ENCODE peak calls at places on chromosomes 1 and 21, in nine cellular contexts. P, E, Z, A, B, X, I, S and D are unnamed samples.

GRCh38 chr1:54607821-54608220 is 15.5 kb downstream of the FAM151A start:
- DNase-seq in A (no peak), E (no peak), P (no peak), S (no peak), B (no peak), X (no peak), I (no peak), Z (no peak), D (no peak)

GRCh38 chr21:39849014-39849655 is 18.1 kb upstream of the PCP4 start:
- DNase-seq in S (no peak), P (no peak), X (no peak), I (no peak), E (no peak), B (no peak), Z (no peak), A (peak; percentile 50), D (no peak)

GRCh38 chr1:214420341-214420740 is 131.1 kb downstream of the PTPN14 start:
- DNase-seq in P (no peak), A (no peak), Z (no peak), E (peak; percentile 50), S (no peak), B (no peak), I (no peak), X (no peak), D (no peak)

GRCh38 chr1:9315411-9316079 is 22.9 kb downstream of the SPSB1 start:
- DNase-seq in I (no peak), A (peak; percentile 86), E (peak; percentile 52), P (no peak), X (peak; percentile 29), Z (no peak), S (peak; percentile 74), B (peak; percentile 69), D (no peak)

GRCh38 chr1:15568387-15569073 is 16.3 kb downstream of the AGMAT start:
- DNase-seq in P (no peak), X (no peak), A (no peak), I (no peak), Z (no peak), B (no peak), E (no peak), S (no peak), D (no peak)

GRCh38 chr1:230160957-230161771 is 94.1 kb downstream of the GALNT2 start:
- DNase-seq in X (no peak), I (no peak), Z (no peak), A (no peak), E (peak; percentile 67), S (no peak), P (no peak), B (no peak), D (no peak)

GRCh38 chr1:47262787-47263413 is 30.9 kb upstream of the TAL1 start:
- DNase-seq in A (peak; percentile 45), S (peak; percentile 14), B (no peak), E (peak; percentile 52), X (no peak), I (no peak), P (peak; percentile 59), Z (no peak), D (peak; percentile 65)

GRCh38 chr1:58722967-58723366 is 23.1 kb upstream of the MYSM1 start:
- DNase-seq in I (no peak), E (no peak), B (no peak), P (no peak), A (no peak), Z (no peak), X (no peak), S (no peak), D (no peak)

GRCh38 chr1:53080769-53081168 is 18.8 kb downstream of the PODN start:
- DNase-seq in A (no peak), E (no peak), X (no peak), B (no peak), I (no peak), P (no peak), Z (no peak), S (no peak), D (no peak)

GRCh38 chr21:42063578-42064521 is 7.3 kb upstream of the UMODL1 start:
- DNase-seq in B (no peak), S (no peak), X (no peak), Z (peak; percentile 37), A (no peak), E (peak; percentile 78), I (no peak), P (no peak), D (no peak)

GRCh38 chr1:55286851-55287602 is 71.9 kb upstream of the USP24 start:
- DNase-seq in Z (no peak), X (no peak), E (no peak), B (no peak), P (no peak), A (no peak), I (no peak), S (no peak), D (no peak)

GRCh38 chr1:201253906-201254624 is 29.2 kb upstream of the PKP1 start:
- DNase-seq in S (no peak), A (no peak), P (no peak), E (no peak), B (no peak), X (no peak), I (no peak), Z (no peak), D (no peak)

GRCh38 chr1:197319631-197320030 is 51.6 kb downstream of the CRB1 start:
- DNase-seq in E (no peak), I (no peak), Z (no peak), A (peak; percentile 30), S (no peak), B (no peak), P (no peak), X (no peak), D (no peak)

GRCh38 chr1:93670141-93670540 is 11.5 kb downstream of the BCAR3 start:
- DNase-seq in E (peak; percentile 82), S (peak; percentile 72), A (peak; percentile 90), B (no peak), Z (no peak), X (no peak), I (no peak), P (no peak), D (no peak)

GRCh38 chr1:50060279-50060678 is 36.5 kb upstream of the AGBL4 start:
- DNase-seq in P (peak; percentile 40), Z (no peak), S (no peak), E (peak; percentile 15), X (no peak), B (no peak), A (peak; percentile 61), I (no peak), D (no peak)

GRCh38 chr1:44628962-44629756 is 45.1 kb downstream of the TMEM53 start:
- DNase-seq in Z (no peak), E (peak; percentile 84), P (no peak), I (no peak), S (no peak), B (peak; percentile 77), X (no peak), A (peak; percentile 90), D (no peak)

GRCh38 chr1:202153284-202153683 is 7.1 kb downstream of the PTPN7 start:
- DNase-seq in P (no peak), E (no peak), S (no peak), B (no peak), X (no peak), I (no peak), Z (no peak), A (no peak), D (no peak)

GRCh38 chr21:41817228-41817627 is 50.4 kb upstream of the RIPK4 start:
- DNase-seq in P (peak; percentile 70), A (peak; percentile 87), X (no peak), S (peak; percentile 31), B (peak; percentile 44), E (peak; percentile 65), I (peak; percentile 32), Z (no peak), D (no peak)